ENCODE peak calls at places on chromosomes 11 and 22, in five cellular contexts. One of them, this sample, is unnamed.

GRCh38 chr11:72174299-72175070 is 17.5 kb upstream of the FOLR1 start:
- DNase-seq in Calu3: no peak
- DNase-seq in brain microvascular endothelial cell: no peak
- DNase-seq in AG09319: no peak
- DNase-seq in nephron progenitor cell: no peak
- DNase-seq in this sample: no peak

GRCh38 chr11:73931039-73931645 is 19.7 kb upstream of the DNAJB13 start:
- DNase-seq in Calu3: peak; percentile 42
- DNase-seq in brain microvascular endothelial cell: peak; percentile 80
- DNase-seq in AG09319: peak; percentile 29
- DNase-seq in nephron progenitor cell: peak; percentile 10
- DNase-seq in this sample: peak; percentile 58

GRCh38 chr22:31160328-31160978 is 471 bp downstream of the RNF185 start:
- DNase-seq in Calu3: no peak
- DNase-seq in brain microvascular endothelial cell: no peak
- DNase-seq in AG09319: no peak
- DNase-seq in nephron progenitor cell: peak; percentile 20
- DNase-seq in this sample: no peak

GRCh38 chr11:128135451-128135850 is 451.9 kb downstream of the ETS1 start:
- DNase-seq in Calu3: peak; percentile 33
- DNase-seq in brain microvascular endothelial cell: no peak
- DNase-seq in AG09319: no peak
- DNase-seq in nephron progenitor cell: no peak
- DNase-seq in this sample: no peak

GRCh38 chr11:118051611-118052461 is 25.0 kb upstream of the TMPRSS4 start:
- DNase-seq in Calu3: no peak
- DNase-seq in brain microvascular endothelial cell: no peak
- DNase-seq in AG09319: no peak
- DNase-seq in nephron progenitor cell: no peak
- DNase-seq in this sample: no peak

GRCh38 chr11:106471273-106471672 is 393.8 kb downstream of the AASDHPPT start:
- DNase-seq in Calu3: no peak
- DNase-seq in brain microvascular endothelial cell: peak; percentile 85
- DNase-seq in AG09319: no peak
- DNase-seq in nephron progenitor cell: no peak
- DNase-seq in this sample: no peak

GRCh38 chr11:131871061-131871460 is 500.6 kb downstream of the NTM start:
- DNase-seq in Calu3: no peak
- DNase-seq in brain microvascular endothelial cell: no peak
- DNase-seq in AG09319: no peak
- DNase-seq in nephron progenitor cell: no peak
- DNase-seq in this sample: no peak

GRCh38 chr11:6703247-6704063 is 20.3 kb upstream of the MRPL17 start:
- DNase-seq in Calu3: peak; percentile 59
- DNase-seq in brain microvascular endothelial cell: peak; percentile 54
- DNase-seq in AG09319: no peak
- DNase-seq in nephron progenitor cell: peak; percentile 23
- DNase-seq in this sample: no peak

GRCh38 chr11:76310832-76311231 is 70.1 kb downstream of the THAP12 start:
- DNase-seq in Calu3: no peak
- DNase-seq in brain microvascular endothelial cell: no peak
- DNase-seq in AG09319: no peak
- DNase-seq in nephron progenitor cell: no peak
- DNase-seq in this sample: no peak

GRCh38 chr11:122215244-122215992 is 99.4 kb upstream of the BLID start:
- DNase-seq in Calu3: peak; percentile 58
- DNase-seq in brain microvascular endothelial cell: peak; percentile 98
- DNase-seq in AG09319: peak; percentile 98
- DNase-seq in nephron progenitor cell: peak; percentile 80
- DNase-seq in this sample: peak; percentile 70

GRCh38 chr11:122162095-122162494 is 46.1 kb upstream of the BLID start:
- DNase-seq in Calu3: no peak
- DNase-seq in brain microvascular endothelial cell: no peak
- DNase-seq in AG09319: no peak
- DNase-seq in nephron progenitor cell: no peak
- DNase-seq in this sample: no peak

GRCh38 chr11:49995559-49995958 is 13.2 kb upstream of the OR4C12 start:
- DNase-seq in Calu3: peak; percentile 26
- DNase-seq in brain microvascular endothelial cell: peak; percentile 35
- DNase-seq in AG09319: peak; percentile 1
- DNase-seq in nephron progenitor cell: peak; percentile 6
- DNase-seq in this sample: no peak

GRCh38 chr11:68759991-68760390 is 8.7 kb upstream of the TESMIN start:
- DNase-seq in Calu3: no peak
- DNase-seq in brain microvascular endothelial cell: no peak
- DNase-seq in AG09319: no peak
- DNase-seq in nephron progenitor cell: no peak
- DNase-seq in this sample: no peak

GRCh38 chr11:7564803-7565202 is 51.0 kb downstream of the PPFIBP2 start:
- DNase-seq in Calu3: no peak
- DNase-seq in brain microvascular endothelial cell: no peak
- DNase-seq in AG09319: no peak
- DNase-seq in nephron progenitor cell: no peak
- DNase-seq in this sample: no peak

GRCh38 chr11:68273056-68273738 is 1.4 kb upstream of the C11orf24 start:
- DNase-seq in Calu3: no peak
- DNase-seq in brain microvascular endothelial cell: no peak
- DNase-seq in AG09319: no peak
- DNase-seq in nephron progenitor cell: no peak
- DNase-seq in this sample: no peak

DNA sequence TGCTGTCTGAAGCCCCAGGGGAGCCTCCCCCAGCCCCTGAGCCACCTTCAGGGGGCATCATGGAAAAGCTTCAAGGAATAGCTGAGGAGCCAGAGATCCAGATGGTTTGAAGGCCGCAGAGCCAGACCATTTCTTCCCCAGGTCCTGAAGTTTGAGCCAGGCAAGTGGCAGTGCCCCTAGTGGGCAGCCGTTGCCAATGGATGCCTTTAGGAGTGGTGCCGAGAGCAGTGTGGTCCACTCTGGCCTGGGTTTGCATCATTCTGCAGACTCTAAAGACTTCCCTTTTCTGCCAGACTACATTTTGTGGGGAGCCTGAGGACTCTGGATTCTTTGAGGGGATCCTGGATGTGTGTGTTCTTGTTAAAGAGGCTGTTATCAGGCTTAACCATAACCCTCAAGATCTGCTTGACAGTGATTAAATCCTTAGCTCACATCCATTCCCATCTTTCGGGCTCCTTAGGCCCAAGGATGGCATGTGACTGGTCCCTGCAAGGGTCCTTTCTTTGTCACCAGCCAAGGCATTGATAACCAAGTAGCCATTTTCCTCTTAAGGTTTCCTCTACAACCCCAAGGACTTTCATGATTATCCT is 13.1 kb downstream of the HINFP start:
- DNase-seq in Calu3: peak; percentile 16
- DNase-seq in brain microvascular endothelial cell: no peak
- DNase-seq in AG09319: no peak
- DNase-seq in nephron progenitor cell: no peak
- DNase-seq in this sample: no peak
- TF ChIP-seq CTCF in Calu3: peak; percentile 36
- TF ChIP-seq CTCF in brain microvascular endothelial cell: peak; percentile 81
- TF ChIP-seq CTCF in AG09319: peak; percentile 43
- TF ChIP-seq CTCF in nephron progenitor cell: peak; percentile 43
- TF ChIP-seq CTCF in this sample: no peak

GRCh38 chr22:29390270-29390669 is 1.9 kb upstream of the AP1B1 start:
- DNase-seq in Calu3: no peak
- DNase-seq in brain microvascular endothelial cell: no peak
- DNase-seq in AG09319: no peak
- DNase-seq in nephron progenitor cell: no peak
- DNase-seq in this sample: no peak

GRCh38 chr22:29388759-29389090 is 355 bp upstream of the AP1B1 start:
- DNase-seq in Calu3: no peak
- DNase-seq in brain microvascular endothelial cell: no peak
- DNase-seq in AG09319: no peak
- DNase-seq in nephron progenitor cell: no peak
- DNase-seq in this sample: no peak

GRCh38 chr22:29385748-29386147 is 2.6 kb downstream of the AP1B1 start:
- DNase-seq in Calu3: no peak
- DNase-seq in brain microvascular endothelial cell: no peak
- DNase-seq in AG09319: no peak
- DNase-seq in nephron progenitor cell: no peak
- DNase-seq in this sample: peak; percentile 56

GRCh38 chr22:29385305-29385704 is 3.1 kb downstream of the AP1B1 start:
- DNase-seq in Calu3: no peak
- DNase-seq in brain microvascular endothelial cell: no peak
- DNase-seq in AG09319: no peak
- DNase-seq in nephron progenitor cell: no peak
- DNase-seq in this sample: no peak

DNA sequence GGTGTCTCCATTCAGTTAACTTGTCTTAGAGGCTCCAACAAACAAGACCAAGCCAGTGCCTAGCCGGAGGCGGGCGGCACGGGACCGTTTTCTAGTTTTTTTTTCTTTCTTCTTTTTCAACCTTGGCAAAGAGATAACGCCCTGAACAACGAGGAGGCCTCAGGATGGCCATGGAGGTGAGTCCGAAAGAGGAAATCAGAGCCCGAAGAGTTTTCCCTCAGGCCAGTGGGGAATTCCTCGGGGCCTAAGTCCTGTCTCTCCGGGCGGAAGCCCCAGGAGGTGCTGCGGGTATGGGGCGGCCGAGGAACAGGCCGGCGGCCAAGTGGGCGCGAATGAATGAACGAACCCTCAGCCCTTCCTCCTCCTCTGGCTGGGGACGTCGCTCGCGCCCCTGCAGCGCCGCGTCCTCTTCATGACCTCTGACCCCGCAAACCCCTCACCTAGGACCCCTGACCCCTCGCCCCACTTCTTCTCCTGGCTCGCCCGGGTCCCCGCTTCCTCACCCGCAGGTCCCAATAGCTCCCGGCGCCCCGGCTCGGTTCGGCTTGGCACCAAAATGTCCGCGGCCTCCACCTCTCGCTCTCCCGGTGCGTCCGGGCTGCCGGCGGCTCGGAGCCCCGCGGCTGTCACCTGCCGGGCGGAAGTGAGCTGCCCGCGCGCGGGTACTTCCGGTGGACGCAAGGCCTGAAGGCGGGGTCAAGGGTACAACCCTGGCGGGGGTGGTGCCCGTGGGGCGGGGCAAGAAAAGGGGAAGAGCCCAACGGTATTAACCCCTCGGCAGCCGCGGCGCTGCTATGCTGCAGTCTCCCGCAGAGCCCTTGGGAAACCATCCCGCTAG is at the start of gene AP1B1:
- DNase-seq in Calu3: peak; percentile 97
- DNase-seq in brain microvascular endothelial cell: peak; percentile 76
- DNase-seq in AG09319: peak; percentile 54
- DNase-seq in nephron progenitor cell: peak; percentile 95
- DNase-seq in this sample: peak; percentile 98
- TF ChIP-seq CTCF in Calu3: no peak
- TF ChIP-seq CTCF in brain microvascular endothelial cell: no peak
- TF ChIP-seq CTCF in AG09319: no peak
- TF ChIP-seq CTCF in nephron progenitor cell: no peak
- TF ChIP-seq CTCF in this sample: peak; percentile 12

GRCh38 chr11:57888385-57888784 is 126.8 kb downstream of the CTNND1 start:
- DNase-seq in Calu3: no peak
- DNase-seq in brain microvascular endothelial cell: no peak
- DNase-seq in AG09319: no peak
- DNase-seq in nephron progenitor cell: no peak
- DNase-seq in this sample: no peak

GRCh38 chr11:57881647-57882046 is 120.0 kb downstream of the CTNND1 start:
- DNase-seq in Calu3: no peak
- DNase-seq in brain microvascular endothelial cell: no peak
- DNase-seq in AG09319: no peak
- DNase-seq in nephron progenitor cell: no peak
- DNase-seq in this sample: no peak

GRCh38 chr11:57885298-57886035 is 123.9 kb downstream of the CTNND1 start:
- DNase-seq in Calu3: peak; percentile 13
- DNase-seq in brain microvascular endothelial cell: peak; percentile 37
- DNase-seq in AG09319: no peak
- DNase-seq in nephron progenitor cell: peak; percentile 60
- DNase-seq in this sample: no peak

DNA sequence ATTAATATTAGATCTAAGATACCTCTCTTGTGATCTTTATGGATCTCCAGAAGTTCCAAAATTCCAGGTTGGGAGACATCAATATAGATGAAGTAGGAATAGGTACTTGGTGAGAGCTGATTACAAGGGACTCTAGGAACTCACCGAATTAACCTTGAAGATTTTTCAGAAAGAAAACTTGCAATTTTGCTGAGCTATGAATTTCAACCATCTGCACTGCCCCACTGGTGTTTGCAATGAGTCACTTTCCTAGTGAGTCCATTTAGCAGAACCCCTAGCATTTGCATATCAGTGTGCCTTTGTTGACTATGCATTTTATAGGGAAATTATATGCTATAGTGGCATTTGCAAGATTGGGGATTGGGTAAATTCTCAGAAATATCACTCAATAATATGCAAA is 122.0 kb downstream of the CTNND1 start:
- DNase-seq in Calu3: no peak
- DNase-seq in brain microvascular endothelial cell: no peak
- DNase-seq in AG09319: no peak
- DNase-seq in nephron progenitor cell: no peak
- DNase-seq in this sample: no peak
- TF ChIP-seq CTCF in Calu3: no peak
- TF ChIP-seq CTCF in brain microvascular endothelial cell: no peak
- TF ChIP-seq CTCF in AG09319: no peak
- TF ChIP-seq CTCF in nephron progenitor cell: no peak
- TF ChIP-seq CTCF in this sample: no peak

GRCh38 chr11:2143652-2144548 is 4.7 kb upstream of the IGF2 start:
- DNase-seq in Calu3: no peak
- DNase-seq in brain microvascular endothelial cell: no peak
- DNase-seq in AG09319: no peak
- DNase-seq in nephron progenitor cell: peak; percentile 49
- DNase-seq in this sample: no peak
- TF ChIP-seq CTCF in Calu3: no peak
- TF ChIP-seq CTCF in brain microvascular endothelial cell: no peak
- TF ChIP-seq CTCF in AG09319: no peak
- TF ChIP-seq CTCF in nephron progenitor cell: peak; percentile 14
- TF ChIP-seq CTCF in this sample: no peak

This sample was measured in GM13976.